ENCODE peak calls at places on chromosomes 1 and 21, in ten cellular contexts. X, V, B, C, J, S, Q, P, G and Y are unnamed samples.

GRCh38 chr21:24896735-24897124 is 710.6 kb downstream of the MRPL39 start:
- ATAC-seq in X (no peak), V (no peak), B (no peak), C (no peak), J (no peak), S (no peak), Q (no peak), P (no peak), G (no peak), Y (peak)

GRCh38 chr1:160206421-160207117 is 1.4 kb downstream of the PEA15 start:
- ATAC-seq in X (no peak), V (no peak), B (peak), C (no peak), J (no peak), S (peak), Q (peak), P (no peak), G (no peak), Y (peak)

GRCh38 chr1:245561659-245562234 is 407.0 kb downstream of the KIF26B start:
- ATAC-seq in X (no peak), V (no peak), B (no peak), C (no peak), J (no peak), S (no peak), Q (no peak), P (no peak), G (no peak), Y (no peak)

GRCh38 chr1:231040800-231041704 is 998 bp upstream of the FAM89A start:
- ATAC-seq in X (peak), V (peak), B (peak), C (no peak), J (no peak), S (peak), Q (no peak), P (no peak), G (peak), Y (peak)

GRCh38 chr1:64959973-64960372 is 6.4 kb downstream of the JAK1 start:
- ATAC-seq in X (no peak), V (no peak), B (no peak), C (no peak), J (no peak), S (no peak), Q (no peak), P (no peak), G (no peak), Y (no peak)

GRCh38 chr1:167107456-167107855 is 13.6 kb downstream of the STYXL2 start:
- ATAC-seq in X (no peak), V (peak), B (peak), C (no peak), J (no peak), S (no peak), Q (no peak), P (no peak), G (no peak), Y (no peak)

GRCh38 chr1:156263288-156263655 is 15.4 kb upstream of the PAQR6 start:
- ATAC-seq in X (no peak), V (no peak), B (no peak), C (no peak), J (peak), S (no peak), Q (no peak), P (no peak), G (no peak), Y (peak)

GRCh38 chr1:116806671-116807070 is 52.4 kb downstream of the CD2 start:
- ATAC-seq in X (no peak), V (no peak), B (no peak), C (no peak), J (no peak), S (no peak), Q (no peak), P (no peak), G (no peak), Y (no peak)

GRCh38 chr1:120179420-120180348 is 3.4 kb upstream of the SEC22B start:
- ATAC-seq in X (no peak), V (peak), B (peak), C (peak), J (peak), S (peak), Q (no peak), P (no peak), G (no peak), Y (peak)

GRCh38 chr1:15211424-15211823 is 35.6 kb upstream of the FHAD1 start:
- ATAC-seq in X (no peak), V (no peak), B (no peak), C (no peak), J (no peak), S (no peak), Q (no peak), P (no peak), G (no peak), Y (no peak)

GRCh38 chr1:248923932-248924331 is 17.9 kb downstream of the PGBD2 start:
- ATAC-seq in X (no peak), V (no peak), B (no peak), C (no peak), J (no peak), S (no peak), Q (no peak), P (no peak), G (no peak), Y (no peak)

GRCh38 chr21:42463861-42464515 is 32.0 kb downstream of the RSPH1 start:
- ATAC-seq in X (peak), V (no peak), B (peak), C (no peak), J (no peak), S (no peak), Q (peak), P (peak), G (no peak), Y (no peak)

GRCh38 chr1:163069142-163069541 is at the start of gene RGS4:
- ATAC-seq in X (no peak), V (peak), B (peak), C (peak), J (peak), S (peak), Q (peak), P (no peak), G (no peak), Y (peak)